ENCODE peak calls at places on chromosomes 4 and X, in nine cellular contexts. U is endothelial cell of umbilical vein, M is RWPE1, R is AG10803, F is hepatocyte, P is left ventricle myocardium inferior, O is endothelial cell, D is stomach, W is omental fat pad. I is an unnamed sample.

GRCh38 chrX:152641256-152641875 is 3.7 kb downstream of the GABRQ start:
- DNase-seq in W (no peak), M (no peak), U (no peak), D (no peak), O (no peak), P (no peak), F (no peak), R (no peak), I (no peak)

GRCh38 chr4:106369456-106370060 is 980 bp upstream of the GIMD1 start:
- DNase-seq in R (peak), P (no peak), F (peak), W (no peak), U (peak), O (peak), D (no peak), M (peak), I (peak)

GRCh38 chr4:20487852-20488251 is 212.4 kb upstream of the PACRGL start:
- DNase-seq in U (no peak), O (no peak), F (no peak), M (no peak), W (no peak), P (no peak), R (peak), D (no peak), I (no peak)

GRCh38 chr4:23737571-23737970 is 152.3 kb downstream of the PPARGC1A start:
- DNase-seq in R (no peak), O (no peak), U (no peak), M (no peak), W (no peak), P (no peak), F (no peak), D (no peak), I (no peak)

GRCh38 chr4:93657527-93657926 is 171.0 kb upstream of the ATOH1 start:
- DNase-seq in O (no peak), R (no peak), W (no peak), D (no peak), M (no peak), F (no peak), U (no peak), P (no peak), I (no peak)

GRCh38 chr4:76895619-76896018 is 2.3 kb downstream of the SOWAHB start:
- DNase-seq in P (no peak), O (no peak), M (no peak), W (no peak), U (no peak), R (no peak), D (no peak), F (no peak), I (no peak)

GRCh38 chr4:958314-958665 is 15.1 kb downstream of the DGKQ start:
- DNase-seq in R (no peak), F (no peak), O (no peak), P (no peak), W (no peak), M (no peak), U (no peak), D (no peak), I (no peak)

GRCh38 chrX:114344756-114345155 is 239.1 kb upstream of the HTR2C start:
- DNase-seq in O (no peak), U (peak), R (peak), M (peak), D (no peak), W (no peak), P (no peak), F (peak), I (no peak)

GRCh38 chr4:163048447-163048846 is 118.2 kb downstream of the NAF1 start:
- DNase-seq in P (no peak), U (peak), M (peak), F (peak), O (peak), D (peak), W (no peak), R (peak), I (no peak)

GRCh38 chrX:73127700-73128241 is 48.5 kb upstream of the PABPC1L2A start:
- DNase-seq in W (no peak), F (peak), D (no peak), P (no peak), U (no peak), O (peak), M (no peak), R (peak), I (no peak)

GRCh38 chr4:5635826-5636196 is 72.5 kb downstream of the EVC2 start:
- DNase-seq in W (no peak), O (no peak), U (no peak), D (no peak), P (no peak), M (peak), F (no peak), R (peak), I (no peak)

GRCh38 chr4:4990857-4991540 is 28.3 kb downstream of the CYTL1 start:
- DNase-seq in F (peak), R (peak), P (peak), D (peak), U (no peak), W (peak), M (peak), O (no peak), I (no peak)

GRCh38 chrX:24498181-24498580 is 33.1 kb downstream of the PDK3 start:
- DNase-seq in R (peak), W (no peak), P (no peak), F (peak), M (no peak), D (no peak), O (peak), U (peak), I (no peak)

GRCh38 chr4:168541608-168541953 is 44.7 kb downstream of the PALLD start:
- DNase-seq in P (no peak), R (peak), F (no peak), U (no peak), M (peak), W (no peak), D (no peak), O (no peak), I (no peak)

GRCh38 chr4:114368751-114369150 is 229.9 kb upstream of the UGT8 start:
- DNase-seq in U (no peak), M (no peak), P (no peak), D (no peak), R (no peak), W (no peak), F (no peak), O (no peak), I (no peak)

GRCh38 chr4:113483131-113483530 is 278.4 kb downstream of the CAMK2D start:
- DNase-seq in W (no peak), D (no peak), F (no peak), O (no peak), R (no peak), U (no peak), M (no peak), P (no peak), I (no peak)

GRCh38 chr4:7186081-7186480 is 6.3 kb upstream of the SORCS2 start:
- DNase-seq in D (no peak), M (peak), F (peak), P (no peak), O (peak), W (no peak), R (no peak), U (no peak), I (no peak)

GRCh38 chrX:129749069-129749468 is 10.3 kb downstream of the XPNPEP2 start:
- DNase-seq in M (no peak), O (no peak), U (no peak), P (no peak), W (no peak), R (no peak), F (no peak), D (no peak), I (no peak)

GRCh38 chrX:148871422-148872152 is 371.2 kb downstream of the AFF2 start:
- DNase-seq in D (no peak), M (no peak), R (peak), O (no peak), P (no peak), W (no peak), U (no peak), F (no peak), I (no peak)

GRCh38 chrX:55342533-55343501 is 78.1 kb upstream of the PAGE3 start:
- DNase-seq in P (no peak), W (no peak), M (peak), F (no peak), R (peak), O (no peak), U (peak), D (peak), I (no peak)

GRCh38 chr4:1207157-1207470 is 34.7 kb upstream of the SPON2 start:
- DNase-seq in R (no peak), F (no peak), D (no peak), P (peak), O (no peak), U (no peak), M (no peak), W (peak), I (no peak)

GRCh38 chr4:53640576-53641459 is 49.5 kb upstream of the LNX1 start:
- DNase-seq in M (no peak), R (no peak), F (no peak), O (no peak), P (no peak), U (no peak), D (peak), W (no peak), I (no peak)

GRCh38 chrX:151754042-151754419 is 19.5 kb downstream of the CNGA2 start:
- DNase-seq in F (no peak), U (no peak), M (peak), O (no peak), R (peak), P (no peak), D (no peak), W (no peak), I (no peak)

GRCh38 chrX:132426695-132427281 is 62.0 kb downstream of the MBNL3 start:
- DNase-seq in F (no peak), M (no peak), D (no peak), P (no peak), R (peak), O (no peak), U (no peak), W (no peak), I (no peak)

GRCh38 chrX:153726286-153727107 is 1.8 kb downstream of the ABCD1 start:
- DNase-seq in W (no peak), O (peak), P (peak), D (peak), R (peak), M (no peak), U (peak), F (peak), I (no peak)

GRCh38 chrX:50067435-50068292 is 133.1 kb downstream of the AKAP4 start:
- DNase-seq in M (no peak), U (peak), R (no peak), D (no peak), P (no peak), F (peak), W (no peak), O (peak), I (peak)

GRCh38 chr4:146638801-146639351 is at the start of gene POU4F2:
- DNase-seq in R (peak), D (no peak), W (no peak), F (peak), U (peak), P (no peak), O (peak), M (peak), I (peak)

GRCh38 chr4:10163296-10163695 is 46.7 kb upstream of the WDR1 start:
- DNase-seq in R (no peak), M (no peak), U (no peak), W (no peak), D (no peak), O (no peak), P (peak), F (no peak), I (no peak)

GRCh38 chrX:120560405-120560841 is 339 bp downstream of the CUL4B start:
- DNase-seq in D (peak), W (no peak), O (peak), P (peak), R (peak), M (no peak), U (peak), F (peak), I (no peak)

GRCh38 chrX:41475611-41476241 is 28.6 kb downstream of the NYX start:
- DNase-seq in P (no peak), U (no peak), O (no peak), F (no peak), W (no peak), M (no peak), D (no peak), R (no peak), I (no peak)

GRCh38 chr4:141134051-141134450 is 782 bp upstream of the RNF150 start:
- DNase-seq in O (no peak), W (no peak), R (peak), U (no peak), M (no peak), P (no peak), D (no peak), F (peak), I (no peak)

GRCh38 chr4:139027771-139028170 is 12.2 kb downstream of the NOCT start:
- DNase-seq in R (no peak), U (peak), M (no peak), W (no peak), F (no peak), D (no peak), P (no peak), O (no peak), I (no peak)

GRCh38 chrX:46574337-46574940 is 874 bp downstream of the CHST7 start:
- DNase-seq in W (no peak), P (no peak), U (peak), R (no peak), F (no peak), O (peak), D (no peak), M (no peak), I (no peak)

GRCh38 chr4:52545099-52546069 is 113.7 kb downstream of the USP46 start:
- DNase-seq in M (peak), W (peak), U (peak), R (peak), P (peak), F (peak), O (peak), D (peak), I (peak)

GRCh38 chr4:13678186-13678924 is 50.8 kb upstream of the BOD1L1 start:
- DNase-seq in M (no peak), U (peak), P (no peak), O (no peak), R (no peak), D (no peak), F (no peak), W (no peak), I (no peak)

GRCh38 chrX:131729295-131729694 is 185.4 kb downstream of the OR13H1 start:
- DNase-seq in F (no peak), O (no peak), P (no peak), U (no peak), W (peak), R (no peak), M (no peak), D (peak), I (no peak)

GRCh38 chr4:26782168-26782829 is 78.3 kb upstream of the STIM2 start:
- DNase-seq in O (no peak), P (no peak), U (peak), F (no peak), R (no peak), M (no peak), D (no peak), W (no peak), I (no peak)

GRCh38 chr4:48879561-48880442 is 26.8 kb downstream of the OCIAD2 start:
- DNase-seq in R (no peak), O (no peak), F (no peak), D (no peak), W (no peak), P (no peak), U (no peak), M (no peak), I (no peak)

GRCh38 chrX:74614193-74614909 is at the start of gene RLIM:
- DNase-seq in O (peak), M (peak), R (peak), P (peak), F (peak), W (peak), D (peak), U (peak), I (peak)

GRCh38 chrX:74613350-74614192 is 853 bp downstream of the RLIM start:
- DNase-seq in D (peak), F (peak), P (no peak), W (no peak), U (peak), R (peak), O (no peak), M (peak), I (no peak)
- TF ChIP-seq CTCF in D (no peak), F (no peak), P (no peak), W (no peak), U (no peak), R (peak), O (no peak), M (no peak), I (no peak)

DNA sequence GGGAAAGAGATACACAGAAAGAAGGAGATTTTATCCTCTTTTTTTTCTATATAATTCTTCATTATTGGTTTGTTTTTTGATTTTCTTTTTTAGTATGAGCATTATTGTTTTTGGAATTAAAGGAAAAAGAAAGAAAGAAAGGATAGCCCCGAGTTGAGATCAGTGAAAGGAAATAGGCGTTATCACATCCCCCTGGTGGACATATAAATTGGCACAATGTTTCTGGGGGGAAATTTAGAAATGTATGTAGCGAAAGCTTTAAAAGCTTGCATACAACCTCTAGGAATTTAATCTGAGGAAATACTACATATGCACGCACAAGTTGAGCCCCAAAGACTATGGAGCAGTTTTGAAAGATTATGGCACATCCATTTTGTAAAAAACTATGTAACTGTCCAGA is 226.3 kb upstream of the LDB2 start:
- DNase-seq in W (no peak), R (no peak), M (no peak), P (no peak), F (no peak), D (no peak), O (no peak), U (no peak), I (no peak)
- TF ChIP-seq CTCF in W (no peak), R (no peak), M (no peak), P (no peak), F (no peak), D (no peak), O (peak), U (no peak), I (peak)

GRCh38 chrX:2989565-2989964 is 16.8 kb upstream of the ARSH start:
- DNase-seq in O (no peak), M (no peak), D (no peak), R (no peak), W (no peak), P (no peak), F (no peak), U (no peak), I (no peak)

DNA sequence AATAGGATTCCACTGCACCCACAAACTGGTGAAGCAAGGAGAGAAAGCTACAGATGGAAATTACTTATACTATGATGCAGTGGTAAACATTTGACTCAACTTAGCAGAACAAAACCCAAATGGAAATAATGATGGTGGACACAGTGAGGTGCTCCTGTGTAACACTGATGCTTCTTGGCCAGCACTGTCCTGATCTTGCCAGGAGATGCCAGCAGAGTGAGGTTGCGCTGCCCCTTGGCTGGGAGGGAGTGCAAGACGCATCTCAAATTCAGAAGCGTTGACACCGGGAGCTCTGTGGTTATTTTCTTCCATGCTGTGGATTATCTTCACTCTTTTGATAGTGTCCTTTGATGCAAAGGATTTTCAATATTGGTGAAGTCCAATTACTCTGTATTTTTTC is 22.0 kb upstream of the ARSH start:
- DNase-seq in F (no peak), D (no peak), P (no peak), W (no peak), M (no peak), R (no peak), U (no peak), O (no peak), I (no peak)
- TF ChIP-seq CTCF in F (no peak), D (no peak), P (no peak), W (no peak), M (no peak), R (no peak), U (no peak), O (no peak), I (no peak)

GRCh38 chr4:186473933-186474332 is 81.4 kb downstream of the MTNR1A start:
- DNase-seq in M (no peak), R (no peak), O (no peak), F (no peak), U (no peak), W (no peak), D (no peak), P (no peak), I (no peak)

GRCh38 chr4:186471441-186471840 is 83.9 kb downstream of the MTNR1A start:
- DNase-seq in W (no peak), M (no peak), U (no peak), O (no peak), R (no peak), F (peak), P (no peak), D (no peak), I (no peak)

GRCh38 chr4:186475202-186475601 is 80.2 kb downstream of the MTNR1A start:
- DNase-seq in U (no peak), R (no peak), P (no peak), W (no peak), M (no peak), D (no peak), O (no peak), F (no peak), I (no peak)

DNA sequence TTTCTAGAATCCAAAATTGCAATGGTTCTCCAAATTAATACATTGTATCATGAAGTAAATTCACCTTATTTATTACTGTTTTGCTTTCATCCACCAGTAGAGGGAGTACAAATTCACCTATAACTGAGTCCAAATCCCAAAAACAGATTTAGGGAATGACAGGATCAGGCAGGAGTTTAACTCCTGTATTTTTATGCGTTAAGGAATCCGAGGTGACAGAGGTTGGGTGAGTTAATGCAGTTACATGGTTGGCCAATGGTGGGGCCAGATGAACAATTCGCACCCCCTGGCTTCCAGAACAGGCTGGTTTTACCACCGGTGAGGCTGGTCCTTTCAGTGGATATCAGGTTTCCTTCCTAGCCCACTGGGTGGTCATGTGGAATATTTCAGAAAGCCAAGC is 82.4 kb downstream of the MTNR1A start:
- DNase-seq in U (no peak), O (no peak), F (peak), R (peak), D (no peak), P (no peak), W (no peak), M (peak), I (no peak)
- TF ChIP-seq CTCF in U (no peak), O (peak), F (peak), R (peak), D (no peak), P (peak), W (no peak), M (peak), I (peak)

DNA sequence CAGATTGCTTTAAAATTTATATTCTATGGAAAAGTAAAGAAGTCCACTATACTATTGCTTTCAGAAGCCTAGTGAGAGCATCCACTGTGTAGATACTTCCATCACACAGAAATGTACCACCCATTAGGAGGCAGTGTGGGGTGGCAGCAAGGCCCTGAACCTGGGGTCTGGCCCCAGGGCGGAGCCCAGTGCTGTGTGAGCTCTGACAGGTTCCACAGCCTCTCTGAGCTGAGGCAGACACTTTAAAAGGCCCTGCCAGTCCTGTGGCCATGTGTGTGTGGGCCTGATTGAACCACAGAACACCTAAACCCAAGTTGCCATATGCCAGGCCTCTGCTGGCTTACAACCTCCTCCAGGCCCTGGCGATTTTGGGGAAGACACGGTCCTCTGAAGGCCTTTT is 49.2 kb downstream of the PHKA2 start:
- DNase-seq in F (no peak), D (no peak), P (no peak), O (no peak), M (no peak), R (no peak), W (no peak), U (no peak), I (no peak)
- TF ChIP-seq CTCF in F (no peak), D (no peak), P (no peak), O (no peak), M (no peak), R (no peak), W (no peak), U (no peak), I (no peak)

GRCh38 chrX:100635989-100636320 is 651 bp downstream of the TSPAN6 start:
- DNase-seq in P (no peak), M (no peak), R (no peak), W (no peak), D (no peak), U (no peak), F (no peak), O (no peak), I (no peak)

GRCh38 chrX:100635040-100635439 is 1.6 kb downstream of the TSPAN6 start:
- DNase-seq in P (no peak), W (no peak), U (peak), O (no peak), F (no peak), D (no peak), R (no peak), M (no peak), I (no peak)

GRCh38 chrX:100642296-100642695 is 1.7 kb upstream of the SRPX2 start:
- DNase-seq in F (no peak), P (no peak), W (no peak), D (no peak), U (peak), M (no peak), R (no peak), O (no peak), I (no peak)

GRCh38 chrX:100636321-100636991 is at the start of gene TSPAN6:
- DNase-seq in M (peak), U (peak), W (peak), R (peak), O (peak), P (peak), F (peak), D (peak), I (peak)
- TF ChIP-seq CTCF in M (peak), U (peak), W (no peak), R (peak), O (peak), P (peak), F (peak), D (no peak), I (peak)

I was measured in mesothelial cell of epicardium.